ENCODE peak calls at places on chromosome 16, in eight cellular contexts. H, Y, D, F, B, P, I and S are unnamed samples.

GRCh38 chr16:2586901-2587480 is 49.2 kb downstream of the PDPK1 start:
- DNase-seq in H (no peak), Y (no peak), D (no peak), F (no peak), B (no peak), P (no peak), I (no peak), S (no peak)

GRCh38 chr16:34050787-34051320 is 591.4 kb downstream of the TP53TG3F start:
- DNase-seq in H (no peak), Y (no peak), D (no peak), F (no peak), B (no peak), P (no peak), I (no peak), S (no peak)

GRCh38 chr16:17445421-17445820 is 25.3 kb downstream of the XYLT1 start:
- DNase-seq in H (no peak), Y (no peak), D (no peak), F (no peak), B (no peak), P (no peak), I (no peak), S (no peak)

GRCh38 chr16:57624806-57625500 is 3.5 kb upstream of the ADGRG1 start:
- DNase-seq in H (no peak), Y (no peak), D (no peak), F (no peak), B (no peak), P (no peak), I (peak), S (no peak)

GRCh38 chr16:74825941-74826340 is 51.3 kb upstream of the FA2H start:
- DNase-seq in H (no peak), Y (no peak), D (no peak), F (no peak), B (no peak), P (peak), I (no peak), S (no peak)

GRCh38 chr16:55651841-55652824 is 3.7 kb upstream of the SLC6A2 start:
- DNase-seq in H (no peak), Y (no peak), D (no peak), F (no peak), B (no peak), P (no peak), I (no peak), S (no peak)

GRCh38 chr16:86906608-86907007 is 328.3 kb downstream of the FOXL1 start:
- DNase-seq in H (no peak), Y (no peak), D (no peak), F (no peak), B (no peak), P (no peak), I (no peak), S (no peak)

GRCh38 chr16:931651-932500 is 38.9 kb downstream of the LMF1 start:
- DNase-seq in H (no peak), Y (no peak), D (no peak), F (no peak), B (no peak), P (no peak), I (no peak), S (no peak)

GRCh38 chr16:88353232-88353631 is 29.5 kb upstream of the ZNF469 start:
- DNase-seq in H (no peak), Y (no peak), D (no peak), F (no peak), B (no peak), P (no peak), I (no peak), S (no peak)

GRCh38 chr16:68869492-68870084 is 26.3 kb downstream of the TANGO6 start:
- DNase-seq in H (no peak), Y (no peak), D (no peak), F (no peak), B (no peak), P (no peak), I (no peak), S (no peak)

GRCh38 chr16:57028086-57028485 is 38.7 kb downstream of the NLRC5 start:
- DNase-seq in H (no peak), Y (no peak), D (no peak), F (no peak), B (no peak), P (no peak), I (no peak), S (no peak)

GRCh38 chr16:30340621-30341020 is 14.5 kb downstream of the CD2BP2 start:
- DNase-seq in H (no peak), Y (no peak), D (no peak), F (no peak), B (no peak), P (peak), I (no peak), S (no peak)